ENCODE peak calls at places on chromosome 9, in four cellular contexts. One of them, this sample, is unnamed.

GRCh38 chr9:36738318-36738975 is 165.8 kb downstream of the MELK start:
- DNase-seq in amniotic stem cell: no peak
- DNase-seq in cardiac muscle cell: peak
- DNase-seq in activated T-helper 1 cell treated with anti-CD3 and anti-CD28 coated beads, Interleukin-2, amount 50 U/mL, for 16 hours: no peak
- DNase-seq in this sample: no peak

GRCh38 chr9:90915693-90916092 is 114.1 kb downstream of the SYK start:
- DNase-seq in cardiac muscle cell: peak
- DNase-seq in amniotic stem cell: no peak
- DNase-seq in activated T-helper 1 cell treated with anti-CD3 and anti-CD28 coated beads, Interleukin-2, amount 50 U/mL, for 16 hours: no peak
- DNase-seq in this sample: no peak

GRCh38 chr9:89466451-89467277 is 31.2 kb downstream of the SEMA4D start:
- DNase-seq in amniotic stem cell: no peak
- DNase-seq in cardiac muscle cell: no peak
- DNase-seq in activated T-helper 1 cell treated with anti-CD3 and anti-CD28 coated beads, Interleukin-2, amount 50 U/mL, for 16 hours: peak
- DNase-seq in this sample: no peak

GRCh38 chr9:96450613-96451544 is 910 bp downstream of the HABP4 start:
- DNase-seq in cardiac muscle cell: no peak
- DNase-seq in activated T-helper 1 cell treated with anti-CD3 and anti-CD28 coated beads, Interleukin-2, amount 50 U/mL, for 16 hours: no peak
- DNase-seq in amniotic stem cell: no peak
- DNase-seq in this sample: no peak

GRCh38 chr9:36903541-36904435 is 130.3 kb downstream of the PAX5 start:
- DNase-seq in cardiac muscle cell: peak
- DNase-seq in activated T-helper 1 cell treated with anti-CD3 and anti-CD28 coated beads, Interleukin-2, amount 50 U/mL, for 16 hours: no peak
- DNase-seq in amniotic stem cell: no peak
- DNase-seq in this sample: no peak

GRCh38 chr9:136944094-136944518 is 432 bp downstream of the FBXW5 start:
- DNase-seq in amniotic stem cell: peak
- DNase-seq in activated T-helper 1 cell treated with anti-CD3 and anti-CD28 coated beads, Interleukin-2, amount 50 U/mL, for 16 hours: no peak
- DNase-seq in cardiac muscle cell: peak
- DNase-seq in this sample: no peak

GRCh38 chr9:107698779-107699564 is 209.4 kb upstream of the KLF4 start:
- DNase-seq in amniotic stem cell: no peak
- DNase-seq in cardiac muscle cell: no peak
- DNase-seq in activated T-helper 1 cell treated with anti-CD3 and anti-CD28 coated beads, Interleukin-2, amount 50 U/mL, for 16 hours: no peak
- DNase-seq in this sample: no peak

GRCh38 chr9:136658849-136659535 is 3.7 kb upstream of the EGFL7 start:
- DNase-seq in amniotic stem cell: no peak
- DNase-seq in activated T-helper 1 cell treated with anti-CD3 and anti-CD28 coated beads, Interleukin-2, amount 50 U/mL, for 16 hours: no peak
- DNase-seq in cardiac muscle cell: no peak
- DNase-seq in this sample: no peak

GRCh38 chr9:118083161-118083560 is 379.0 kb downstream of the TLR4 start:
- DNase-seq in amniotic stem cell: no peak
- DNase-seq in activated T-helper 1 cell treated with anti-CD3 and anti-CD28 coated beads, Interleukin-2, amount 50 U/mL, for 16 hours: no peak
- DNase-seq in cardiac muscle cell: no peak
- DNase-seq in this sample: no peak

GRCh38 chr9:19788614-19789271 is at the start of gene SLC24A2:
- DNase-seq in amniotic stem cell: no peak
- DNase-seq in cardiac muscle cell: peak
- DNase-seq in activated T-helper 1 cell treated with anti-CD3 and anti-CD28 coated beads, Interleukin-2, amount 50 U/mL, for 16 hours: no peak
- DNase-seq in this sample: no peak

GRCh38 chr9:86614871-86615849 is 260.9 kb upstream of the TUT7 start:
- DNase-seq in activated T-helper 1 cell treated with anti-CD3 and anti-CD28 coated beads, Interleukin-2, amount 50 U/mL, for 16 hours: no peak
- DNase-seq in cardiac muscle cell: peak
- DNase-seq in amniotic stem cell: no peak
- DNase-seq in this sample: peak

GRCh38 chr9:98597372-98597771 is 111.4 kb downstream of the GABBR2 start:
- DNase-seq in activated T-helper 1 cell treated with anti-CD3 and anti-CD28 coated beads, Interleukin-2, amount 50 U/mL, for 16 hours: no peak
- DNase-seq in amniotic stem cell: no peak
- DNase-seq in cardiac muscle cell: peak
- DNase-seq in this sample: no peak

GRCh38 chr9:127862075-127863011 is 7.9 kb upstream of the ENG start:
- DNase-seq in amniotic stem cell: no peak
- DNase-seq in activated T-helper 1 cell treated with anti-CD3 and anti-CD28 coated beads, Interleukin-2, amount 50 U/mL, for 16 hours: no peak
- DNase-seq in cardiac muscle cell: peak
- DNase-seq in this sample: no peak

GRCh38 chr9:105993051-105993854 is 298.9 kb downstream of the TMEM38B start:
- DNase-seq in amniotic stem cell: no peak
- DNase-seq in activated T-helper 1 cell treated with anti-CD3 and anti-CD28 coated beads, Interleukin-2, amount 50 U/mL, for 16 hours: no peak
- DNase-seq in cardiac muscle cell: no peak
- DNase-seq in this sample: no peak

GRCh38 chr9:72494051-72494450 is 27.4 kb upstream of the TMC1 start:
- DNase-seq in amniotic stem cell: no peak
- DNase-seq in cardiac muscle cell: no peak
- DNase-seq in activated T-helper 1 cell treated with anti-CD3 and anti-CD28 coated beads, Interleukin-2, amount 50 U/mL, for 16 hours: no peak
- DNase-seq in this sample: no peak

GRCh38 chr9:85742630-85742928 is 825 bp upstream of the AGTPBP1 start:
- DNase-seq in activated T-helper 1 cell treated with anti-CD3 and anti-CD28 coated beads, Interleukin-2, amount 50 U/mL, for 16 hours: no peak
- DNase-seq in amniotic stem cell: no peak
- DNase-seq in cardiac muscle cell: peak
- DNase-seq in this sample: no peak

GRCh38 chr9:99057665-99058625 is 47.0 kb upstream of the TGFBR1 start:
- DNase-seq in cardiac muscle cell: peak
- DNase-seq in amniotic stem cell: no peak
- DNase-seq in activated T-helper 1 cell treated with anti-CD3 and anti-CD28 coated beads, Interleukin-2, amount 50 U/mL, for 16 hours: peak
- DNase-seq in this sample: no peak

GRCh38 chr9:33143241-33143642 is 23.9 kb downstream of the B4GALT1 start:
- DNase-seq in amniotic stem cell: no peak
- DNase-seq in cardiac muscle cell: peak
- DNase-seq in activated T-helper 1 cell treated with anti-CD3 and anti-CD28 coated beads, Interleukin-2, amount 50 U/mL, for 16 hours: no peak
- DNase-seq in this sample: no peak

GRCh38 chr9:76302947-76303550 is 91.2 kb downstream of the RFK start:
- DNase-seq in cardiac muscle cell: peak
- DNase-seq in amniotic stem cell: peak
- DNase-seq in activated T-helper 1 cell treated with anti-CD3 and anti-CD28 coated beads, Interleukin-2, amount 50 U/mL, for 16 hours: no peak
- DNase-seq in this sample: no peak

GRCh38 chr9:1100945-1101344 is 50.8 kb downstream of the DMRT2 start:
- DNase-seq in amniotic stem cell: no peak
- DNase-seq in cardiac muscle cell: peak
- DNase-seq in activated T-helper 1 cell treated with anti-CD3 and anti-CD28 coated beads, Interleukin-2, amount 50 U/mL, for 16 hours: no peak
- DNase-seq in this sample: no peak

GRCh38 chr9:136861874-136862457 is 4.1 kb downstream of the EDF1 start:
- DNase-seq in activated T-helper 1 cell treated with anti-CD3 and anti-CD28 coated beads, Interleukin-2, amount 50 U/mL, for 16 hours: no peak
- DNase-seq in amniotic stem cell: no peak
- DNase-seq in cardiac muscle cell: no peak
- DNase-seq in this sample: no peak

GRCh38 chr9:113516840-113517577 is 53.5 kb downstream of the RGS3 start:
- DNase-seq in cardiac muscle cell: no peak
- DNase-seq in amniotic stem cell: no peak
- DNase-seq in activated T-helper 1 cell treated with anti-CD3 and anti-CD28 coated beads, Interleukin-2, amount 50 U/mL, for 16 hours: peak
- DNase-seq in this sample: no peak

GRCh38 chr9:113215142-113215541 is 5.9 kb downstream of the FKBP15 start:
- DNase-seq in amniotic stem cell: no peak
- DNase-seq in cardiac muscle cell: peak
- DNase-seq in activated T-helper 1 cell treated with anti-CD3 and anti-CD28 coated beads, Interleukin-2, amount 50 U/mL, for 16 hours: no peak
- DNase-seq in this sample: no peak